ENCODE peak calls at places on chromosomes 4 and X, in four cellular contexts. X is astrocyte of the spinal cord, G is adrenal gland, O is keratinocyte. B is an unnamed sample.

GRCh38 chr4:109730294-109731051 is 603 bp upstream of the PLA2G12A start:
- DNase-seq in X (peak), G (peak), O (no peak), B (peak)

GRCh38 chr4:76779740-76780459 is 118.0 kb downstream of the SOWAHB start:
- DNase-seq in X (peak), G (no peak), O (no peak), B (no peak)

GRCh38 chrX:13825178-13825762 is 8.4 kb upstream of the GPM6B start:
- DNase-seq in X (no peak), G (no peak), O (no peak), B (no peak)

GRCh38 chr4:148426643-148427042 is 15.6 kb downstream of the NR3C2 start:
- DNase-seq in X (no peak), G (no peak), O (no peak), B (no peak)

GRCh38 chr4:181799670-181800069 is 443.5 kb upstream of the TENM3 start:
- DNase-seq in X (no peak), G (no peak), O (no peak), B (no peak)

GRCh38 chr4:140654516-140654855 is 85.7 kb upstream of the UCP1 start:
- DNase-seq in X (peak), G (no peak), O (no peak), B (peak)

GRCh38 chrX:113892401-113892800 is 691.5 kb upstream of the HTR2C start:
- DNase-seq in X (no peak), G (no peak), O (no peak), B (no peak)

GRCh38 chrX:34778961-34779360 is 121.9 kb upstream of the TMEM47 start:
- DNase-seq in X (peak), G (no peak), O (no peak), B (peak)

GRCh38 chr4:189202182-189202868 is 738.3 kb upstream of the FRG1 start:
- DNase-seq in X (peak), G (peak), O (no peak), B (peak)

GRCh38 chrX:37685452-37686347 is at the start of gene XK:
- DNase-seq in X (peak), G (peak), O (no peak), B (peak)

GRCh38 chrX:71617742-71618141 is 569 bp downstream of the CXCR3 start:
- DNase-seq in X (no peak), G (no peak), O (no peak), B (no peak)

GRCh38 chr4:66906314-66906713 is 639.0 kb downstream of the CENPC start:
- DNase-seq in X (no peak), G (no peak), O (no peak), B (no peak)

GRCh38 chr4:100248476-100248875 is 58.2 kb upstream of the DDIT4L start:
- DNase-seq in X (no peak), G (no peak), O (no peak), B (no peak)

GRCh38 chr4:102623622-102624021 is 122.5 kb downstream of the NFKB1 start:
- DNase-seq in X (peak), G (peak), O (no peak), B (peak)

GRCh38 chr4:21898101-21898500 is 50.5 kb downstream of the KCNIP4 start:
- DNase-seq in X (no peak), G (no peak), O (no peak), B (no peak)

GRCh38 chr4:113700602-113701150 is 60.9 kb downstream of the CAMK2D start:
- DNase-seq in X (no peak), G (no peak), O (no peak), B (no peak)

GRCh38 chrX:119516157-119516702 is 48.0 kb downstream of the SLC25A5 start:
- DNase-seq in X (peak), G (peak), O (no peak), B (peak)

GRCh38 chr4:155811171-155811570 is 52.4 kb downstream of the GUCY1B1 start:
- DNase-seq in X (peak), G (no peak), O (no peak), B (no peak)

DNA sequence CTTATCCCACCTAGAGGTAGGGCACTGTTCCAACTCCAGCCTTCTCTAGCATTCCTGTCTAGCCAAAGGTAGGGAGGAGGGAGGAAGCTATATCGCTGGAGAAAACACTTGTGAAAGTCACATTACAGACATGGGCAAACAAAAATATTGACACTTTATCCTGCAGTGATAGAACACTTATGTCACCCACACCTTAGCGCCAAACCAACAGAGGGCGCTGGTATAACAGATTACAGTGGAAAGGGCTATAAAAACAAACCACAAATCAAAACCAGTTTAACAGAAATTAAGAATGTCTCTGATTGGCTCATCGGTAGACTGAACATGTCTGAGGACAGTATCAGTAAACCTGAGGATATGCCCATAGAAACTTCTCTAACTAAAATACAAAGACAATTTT is 451.3 kb downstream of the TLL1 start:
- DNase-seq in X (peak), G (no peak), O (no peak), B (peak)
- TF ChIP-seq CTCF in X (peak), G (no peak), O (peak), B (peak)

GRCh38 chrX:48835524-48836329 is at the start of gene PCSK1N:
- DNase-seq in X (no peak), G (no peak), O (no peak), B (no peak)
- H3K4me3 ChIP-seq in X (peak), G (no peak), O (peak), B (no peak)

DNA sequence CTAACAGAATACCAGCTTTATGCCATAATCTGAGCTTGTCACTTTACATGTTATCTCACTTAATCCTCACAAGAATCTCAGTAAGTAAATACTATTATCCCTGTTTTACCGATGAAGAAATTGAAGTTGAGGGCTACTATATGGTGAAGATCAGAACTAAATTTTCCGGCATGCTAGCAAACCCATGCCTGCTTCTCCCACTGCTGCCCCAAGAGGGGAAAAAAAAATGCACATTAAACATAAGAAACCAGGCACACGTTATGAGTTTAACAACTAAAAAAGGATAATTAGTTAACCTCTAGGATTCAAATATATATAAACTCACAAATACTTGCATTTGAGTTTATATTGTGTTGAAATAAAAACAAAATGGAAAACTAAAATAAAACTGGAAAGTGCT is 10.8 kb downstream of the SLC10A7 start:
- DNase-seq in X (no peak), G (no peak), O (no peak), B (no peak)
- TF ChIP-seq CTCF in X (no peak), G (no peak), O (no peak), B (peak)

DNA sequence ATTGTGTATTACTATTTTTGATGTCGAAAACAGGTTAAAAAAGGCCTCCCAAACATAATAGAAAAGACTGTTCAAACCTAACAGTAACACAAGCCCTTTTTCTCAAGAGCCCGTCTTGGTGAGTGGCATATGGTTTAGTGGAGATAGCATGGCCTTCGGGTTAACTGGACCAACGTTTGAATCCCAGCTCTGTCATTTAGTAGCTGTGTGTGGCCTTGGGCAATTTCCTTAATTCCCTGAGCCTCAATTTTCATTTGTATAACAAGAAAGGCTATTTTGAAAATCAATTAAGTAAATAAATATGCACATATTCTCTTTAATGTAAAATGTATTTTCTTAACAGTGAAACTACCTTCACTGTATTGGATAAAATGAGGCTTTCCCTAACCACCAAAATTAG is 62.3 kb downstream of the HELT start:
- DNase-seq in X (no peak), G (no peak), O (no peak), B (no peak)
- H3K4me3 ChIP-seq in X (no peak), G (no peak), O (no peak), B (no peak)

GRCh38 chr4:23902203-23902602 is 12.4 kb upstream of the PPARGC1A start:
- DNase-seq in X (no peak), G (no peak), O (no peak), B (no peak)
- TF ChIP-seq CTCF in X (no peak), G (no peak), O (peak), B (no peak)

GRCh38 chr4:86967061-86967460 is 32.2 kb downstream of the AFF1 start:
- DNase-seq in X (no peak), G (no peak), O (no peak), B (no peak)

GRCh38 chr4:86968477-86969015 is 33.7 kb downstream of the AFF1 start:
- DNase-seq in X (peak), G (no peak), O (no peak), B (no peak)

GRCh38 chr4:86965019-86965976 is 30.5 kb downstream of the AFF1 start:
- DNase-seq in X (no peak), G (no peak), O (no peak), B (no peak)

GRCh38 chr4:86970447-86971354 is 35.9 kb downstream of the AFF1 start:
- DNase-seq in X (no peak), G (no peak), O (no peak), B (no peak)

DNA sequence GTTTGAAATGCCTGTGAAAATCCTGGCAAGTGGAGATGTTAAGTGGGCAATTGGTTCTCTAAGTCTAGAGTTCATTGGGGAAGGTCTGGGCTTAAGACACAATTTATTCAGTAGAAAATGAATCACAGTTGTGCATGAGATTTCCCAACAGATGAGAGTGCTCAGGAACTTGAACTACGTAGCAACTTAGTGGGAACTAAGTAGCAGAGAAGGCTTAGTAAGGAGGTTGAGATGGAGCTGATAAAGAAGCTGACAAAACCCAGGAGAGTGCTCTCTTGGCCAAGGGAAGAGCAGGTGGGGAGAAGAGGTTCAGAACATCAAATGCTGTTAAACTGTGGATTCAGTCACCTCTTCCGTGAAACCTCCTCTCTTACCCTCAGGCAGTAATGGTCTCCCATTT is 33.0 kb downstream of the AFF1 start:
- DNase-seq in X (peak), G (no peak), O (no peak), B (peak)
- H3K4me3 ChIP-seq in X (no peak), G (no peak), O (no peak), B (no peak)

GRCh38 chr4:180665994-180666818 is 1577.0 kb upstream of the TENM3 start:
- DNase-seq in X (peak), G (peak), O (no peak), B (peak)
- TF ChIP-seq CTCF in X (peak), G (peak), O (peak), B (peak)

GRCh38 chr4:142752331-142752830 is 93.7 kb downstream of the INPP4B start:
- DNase-seq in X (no peak), G (no peak), O (no peak), B (peak)
- H3K4me3 ChIP-seq in X (no peak), G (no peak), O (no peak), B (no peak)

GRCh38 chr4:81472249-81473085 is 760 bp upstream of the RASGEF1B start:
- DNase-seq in X (peak), G (peak), O (no peak), B (peak)
- TF ChIP-seq CTCF in X (peak), G (peak), O (peak), B (peak)

GRCh38 chrX:45184211-45184610 is 16.5 kb downstream of the DIPK2B start:
- DNase-seq in X (no peak), G (no peak), O (no peak), B (no peak)

GRCh38 chrX:45191820-45192409 is 8.8 kb downstream of the DIPK2B start:
- DNase-seq in X (no peak), G (no peak), O (no peak), B (no peak)

GRCh38 chrX:45191383-45191782 is 9.3 kb downstream of the DIPK2B start:
- DNase-seq in X (no peak), G (no peak), O (no peak), B (no peak)

GRCh38 chrX:45186643-45187026 is 14.0 kb downstream of the DIPK2B start:
- DNase-seq in X (no peak), G (no peak), O (no peak), B (no peak)

DNA sequence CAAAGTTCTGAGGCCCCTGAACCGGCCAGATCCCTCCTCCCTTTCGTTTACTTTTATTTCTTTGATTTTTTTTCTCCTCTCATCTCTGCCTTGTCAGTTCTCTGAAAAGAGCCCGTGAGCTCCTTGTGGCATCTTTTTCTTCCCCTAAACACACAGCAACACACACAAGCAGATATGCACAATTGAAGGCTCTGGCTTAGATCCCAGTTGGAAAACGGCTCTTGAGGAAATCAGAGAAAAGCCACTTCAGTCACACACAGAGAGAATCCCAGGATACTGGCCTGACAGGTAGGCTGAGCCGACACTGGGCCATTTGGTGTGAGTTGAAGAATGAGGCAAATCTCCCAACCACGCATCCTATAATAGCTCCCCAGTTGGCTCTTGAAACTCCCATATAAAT is 12.9 kb downstream of the DIPK2B start:
- DNase-seq in X (no peak), G (no peak), O (no peak), B (no peak)
- H3K4me3 ChIP-seq in X (peak), G (no peak), O (peak), B (peak)

B was measured in fibroblast of pulmonary artery.